ENCODE peak calls at places on chromosomes 16 and 17, in four cellular contexts. One of them, this sample, is unnamed.

GRCh38 chr17:17815062-17815406 is 21.8 kb downstream of the SREBF1 start:
- DNase-seq in testis: no peak
- DNase-seq in Karpas-422: no peak
- DNase-seq in effector memory CD4-positive, alpha-beta T cell: no peak
- DNase-seq in this sample: no peak

GRCh38 chr17:4585203-4585939 is 1.0 kb downstream of the SMTNL2 start:
- DNase-seq in Karpas-422: no peak
- DNase-seq in testis: no peak
- DNase-seq in effector memory CD4-positive, alpha-beta T cell: no peak
- DNase-seq in this sample: no peak

GRCh38 chr17:74641949-74642298 is 18.4 kb upstream of the CD300E start:
- DNase-seq in Karpas-422: no peak
- DNase-seq in effector memory CD4-positive, alpha-beta T cell: no peak
- DNase-seq in testis: no peak
- DNase-seq in this sample: no peak

GRCh38 chr17:50328926-50329325 is 17.0 kb upstream of the XYLT2 start:
- DNase-seq in Karpas-422: no peak
- DNase-seq in testis: no peak
- DNase-seq in effector memory CD4-positive, alpha-beta T cell: no peak
- DNase-seq in this sample: no peak

GRCh38 chr16:72271841-72272240 is 99.9 kb upstream of the PMFBP1 start:
- DNase-seq in effector memory CD4-positive, alpha-beta T cell: no peak
- DNase-seq in Karpas-422: no peak
- DNase-seq in testis: no peak
- DNase-seq in this sample: no peak

GRCh38 chr17:51059781-51060180 is 60.9 kb downstream of the SPAG9 start:
- DNase-seq in testis: no peak
- DNase-seq in Karpas-422: no peak
- DNase-seq in effector memory CD4-positive, alpha-beta T cell: no peak
- DNase-seq in this sample: no peak

GRCh38 chr16:12094537-12095265 is 118.2 kb downstream of the SNX29 start:
- DNase-seq in effector memory CD4-positive, alpha-beta T cell: no peak
- DNase-seq in Karpas-422: no peak
- DNase-seq in testis: no peak
- DNase-seq in this sample: no peak

GRCh38 chr17:80586464-80587228 is 42.0 kb downstream of the RPTOR start:
- DNase-seq in testis: peak
- DNase-seq in effector memory CD4-positive, alpha-beta T cell: no peak
- DNase-seq in Karpas-422: no peak
- DNase-seq in this sample: no peak

GRCh38 chr17:66540131-66540781 is 237.8 kb downstream of the PRKCA start:
- DNase-seq in effector memory CD4-positive, alpha-beta T cell: no peak
- DNase-seq in Karpas-422: peak
- DNase-seq in testis: peak
- DNase-seq in this sample: no peak

GRCh38 chr17:83190601-83191387 is 111.4 kb downstream of the METRNL start:
- DNase-seq in Karpas-422: no peak
- DNase-seq in testis: no peak
- DNase-seq in effector memory CD4-positive, alpha-beta T cell: no peak
- DNase-seq in this sample: no peak

GRCh38 chr16:26598061-26598460 is 468.7 kb upstream of the C16orf82 start:
- DNase-seq in testis: no peak
- DNase-seq in effector memory CD4-positive, alpha-beta T cell: peak
- DNase-seq in Karpas-422: no peak
- DNase-seq in this sample: no peak

DNA sequence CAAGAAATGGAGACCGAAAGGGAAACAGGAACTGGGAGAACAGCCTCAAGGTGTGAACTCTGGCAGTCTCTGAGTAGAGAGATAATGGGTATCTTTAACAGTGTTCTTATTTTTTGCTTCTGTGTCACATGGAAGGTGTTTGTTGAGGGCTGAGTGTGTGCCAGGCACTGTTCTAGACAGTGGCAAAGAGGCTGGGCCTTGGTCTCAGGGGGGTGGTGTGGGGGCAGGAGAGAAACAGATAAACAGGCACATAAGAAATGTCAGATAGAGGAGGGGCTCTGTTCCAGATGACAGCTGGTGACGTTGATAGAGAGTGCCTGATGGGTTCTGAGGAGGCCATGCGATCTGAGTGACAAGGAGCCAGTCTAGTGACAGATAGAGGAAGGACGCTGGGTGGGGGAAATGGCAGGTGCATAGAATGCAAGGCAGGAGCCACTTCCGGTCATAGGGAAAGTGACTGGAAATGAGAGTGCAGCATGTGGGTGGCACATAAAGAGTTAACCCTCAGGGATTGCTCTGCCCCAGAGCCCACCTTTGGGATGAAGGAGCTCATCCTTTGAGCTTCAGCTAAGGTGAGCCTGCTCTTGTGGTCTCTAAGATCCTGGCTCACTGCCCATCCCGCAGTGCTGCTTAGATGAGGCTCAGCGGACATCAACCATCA is 33.9 kb downstream of the EPN2 start:
- DNase-seq in testis: no peak
- DNase-seq in Karpas-422: no peak
- DNase-seq in effector memory CD4-positive, alpha-beta T cell: no peak
- DNase-seq in this sample: no peak
- H3K27ac ChIP-seq in testis: no peak
- H3K27ac ChIP-seq in Karpas-422: no peak
- H3K27ac ChIP-seq in effector memory CD4-positive, alpha-beta T cell: no peak
- H3K27ac ChIP-seq in this sample: no peak

DNA sequence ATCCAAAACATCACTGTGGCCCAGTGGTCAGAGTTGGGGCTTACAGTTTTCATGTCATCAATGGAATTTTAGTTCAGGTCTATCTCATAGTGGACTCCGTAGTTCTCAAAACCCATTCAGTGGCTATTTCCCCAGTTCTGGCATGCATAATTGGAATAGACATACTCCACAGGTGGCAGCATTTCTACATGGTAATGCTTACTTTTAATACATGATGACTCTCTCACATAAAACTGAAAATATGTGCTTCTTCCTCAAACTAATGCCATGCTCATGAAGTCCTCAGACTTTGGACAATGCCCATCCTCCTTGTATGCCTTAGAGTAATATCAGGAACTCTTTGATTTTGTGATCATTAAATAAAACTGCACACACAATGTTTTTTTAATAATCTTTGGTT is 857.4 kb upstream of the GOT2 start:
- DNase-seq in testis: no peak
- DNase-seq in Karpas-422: no peak
- DNase-seq in effector memory CD4-positive, alpha-beta T cell: no peak
- DNase-seq in this sample: no peak
- H3K27ac ChIP-seq in testis: no peak
- H3K27ac ChIP-seq in Karpas-422: no peak
- H3K27ac ChIP-seq in effector memory CD4-positive, alpha-beta T cell: no peak
- H3K27ac ChIP-seq in this sample: no peak

DNA sequence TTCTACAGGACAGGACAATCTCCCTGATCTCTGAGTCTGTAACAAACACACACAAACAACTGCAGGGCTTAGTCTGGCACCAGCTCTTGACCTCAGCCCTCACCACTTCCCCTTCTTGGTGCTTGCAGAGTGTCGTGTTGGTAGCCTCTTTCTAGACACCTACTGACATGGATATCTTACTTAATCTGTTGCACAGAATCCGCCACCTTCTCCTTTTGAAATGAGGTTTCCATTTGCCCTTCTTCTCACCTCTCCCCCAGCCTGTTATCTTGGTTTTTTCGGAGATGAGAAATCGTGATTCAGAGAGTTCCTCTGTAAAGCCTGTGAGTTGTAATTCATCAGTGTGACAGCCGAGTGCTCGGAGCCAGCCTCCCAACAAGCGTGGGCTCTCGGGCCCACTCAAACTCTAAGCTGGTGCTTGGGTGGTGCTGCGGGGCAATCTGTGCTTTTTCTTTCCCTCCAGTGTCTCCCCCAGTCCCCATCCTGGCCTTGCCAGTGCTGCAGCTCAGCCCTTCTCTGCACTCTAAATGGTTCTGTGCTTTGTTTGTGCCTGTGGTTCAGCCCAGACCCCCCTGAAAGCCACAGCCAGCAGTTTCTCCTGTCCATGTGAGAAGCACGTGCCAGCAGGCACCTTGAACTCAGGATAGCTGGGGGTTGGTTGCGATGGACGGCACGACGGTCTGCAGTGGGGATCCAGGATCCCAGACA is 28.1 kb downstream of the KIAA0513 start:
- DNase-seq in Karpas-422: peak
- DNase-seq in effector memory CD4-positive, alpha-beta T cell: peak
- DNase-seq in testis: peak
- DNase-seq in this sample: no peak
- H3K27ac ChIP-seq in Karpas-422: no peak
- H3K27ac ChIP-seq in effector memory CD4-positive, alpha-beta T cell: peak
- H3K27ac ChIP-seq in testis: peak
- H3K27ac ChIP-seq in this sample: no peak

GRCh38 chr17:76546556-76547182 is 6.8 kb downstream of the PRCD start:
- DNase-seq in Karpas-422: no peak
- DNase-seq in testis: no peak
- DNase-seq in effector memory CD4-positive, alpha-beta T cell: no peak
- DNase-seq in this sample: peak

GRCh38 chr17:76549215-76549518 is 9.3 kb downstream of the PRCD start:
- DNase-seq in effector memory CD4-positive, alpha-beta T cell: no peak
- DNase-seq in testis: no peak
- DNase-seq in Karpas-422: no peak
- DNase-seq in this sample: no peak

GRCh38 chr17:76547183-76547641 is 7.4 kb downstream of the PRCD start:
- DNase-seq in testis: peak
- DNase-seq in Karpas-422: peak
- DNase-seq in effector memory CD4-positive, alpha-beta T cell: peak
- DNase-seq in this sample: no peak

GRCh38 chr17:76548378-76549214 is 8.8 kb downstream of the PRCD start:
- DNase-seq in Karpas-422: no peak
- DNase-seq in testis: no peak
- DNase-seq in effector memory CD4-positive, alpha-beta T cell: no peak
- DNase-seq in this sample: no peak

DNA sequence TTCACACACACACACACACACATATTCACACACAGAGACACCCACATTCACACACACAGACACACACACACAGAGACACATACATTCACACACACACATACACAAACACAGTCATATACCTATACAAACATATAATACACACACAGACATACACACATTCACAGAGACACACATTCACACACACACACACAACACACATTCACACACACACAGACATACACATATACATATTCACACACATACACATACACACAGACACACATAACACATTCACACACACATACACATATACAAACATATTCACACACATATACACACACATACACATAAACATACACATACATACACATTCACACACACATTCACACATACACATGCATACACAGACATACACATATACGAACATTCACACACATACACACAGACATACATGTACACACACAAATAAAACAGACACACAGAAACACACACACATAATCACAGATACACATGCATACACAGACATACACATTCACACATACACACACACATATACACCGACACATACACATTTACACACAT is 7.9 kb downstream of the PRCD start:
- DNase-seq in effector memory CD4-positive, alpha-beta T cell: no peak
- DNase-seq in testis: no peak
- DNase-seq in Karpas-422: no peak
- DNase-seq in this sample: no peak
- H3K27ac ChIP-seq in effector memory CD4-positive, alpha-beta T cell: no peak
- H3K27ac ChIP-seq in testis: no peak
- H3K27ac ChIP-seq in Karpas-422: no peak
- H3K27ac ChIP-seq in this sample: peak

GRCh38 chr16:1667271-1667670 is 10.8 kb upstream of the JPT2 start:
- DNase-seq in Karpas-422: no peak
- DNase-seq in testis: no peak
- DNase-seq in effector memory CD4-positive, alpha-beta T cell: no peak
- DNase-seq in this sample: no peak

GRCh38 chr16:1665829-1666228 is 12.2 kb upstream of the JPT2 start:
- DNase-seq in testis: no peak
- DNase-seq in Karpas-422: no peak
- DNase-seq in effector memory CD4-positive, alpha-beta T cell: no peak
- DNase-seq in this sample: no peak

GRCh38 chr16:1667916-1668315 is 10.2 kb upstream of the JPT2 start:
- DNase-seq in Karpas-422: no peak
- DNase-seq in effector memory CD4-positive, alpha-beta T cell: no peak
- DNase-seq in testis: no peak
- DNase-seq in this sample: no peak

GRCh38 chr16:1668612-1669319 is 9.3 kb upstream of the JPT2 start:
- DNase-seq in effector memory CD4-positive, alpha-beta T cell: no peak
- DNase-seq in testis: no peak
- DNase-seq in Karpas-422: no peak
- DNase-seq in this sample: no peak

DNA sequence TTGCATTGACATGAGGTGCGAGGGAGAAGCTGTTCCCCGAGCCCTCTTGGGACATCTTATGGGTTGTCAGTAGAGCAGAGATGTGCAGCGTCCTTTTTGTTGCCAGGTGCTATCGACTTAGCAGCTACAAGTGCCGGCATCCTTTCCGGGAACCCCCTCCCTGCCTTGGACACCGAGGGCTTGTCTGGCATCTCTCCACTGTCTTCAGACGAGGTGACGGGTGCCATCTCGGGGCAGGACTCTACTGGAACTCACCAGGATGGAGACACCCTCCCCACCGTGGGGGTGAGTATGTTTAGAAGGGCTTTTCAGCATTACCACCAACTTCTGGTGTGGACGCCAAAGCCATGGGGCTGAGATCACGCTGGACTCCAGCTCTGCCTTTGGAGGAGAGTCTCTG is 11.8 kb upstream of the JPT2 start:
- DNase-seq in testis: no peak
- DNase-seq in Karpas-422: no peak
- DNase-seq in effector memory CD4-positive, alpha-beta T cell: no peak
- DNase-seq in this sample: no peak
- H3K27ac ChIP-seq in testis: no peak
- H3K27ac ChIP-seq in Karpas-422: no peak
- H3K27ac ChIP-seq in effector memory CD4-positive, alpha-beta T cell: no peak
- H3K27ac ChIP-seq in this sample: no peak

GRCh38 chr16:48193846-48194245 is 38.1 kb upstream of the ABCC12 start:
- DNase-seq in Karpas-422: no peak
- DNase-seq in testis: no peak
- DNase-seq in effector memory CD4-positive, alpha-beta T cell: no peak
- DNase-seq in this sample: no peak
- H3K27ac ChIP-seq in Karpas-422: no peak
- H3K27ac ChIP-seq in testis: no peak
- H3K27ac ChIP-seq in effector memory CD4-positive, alpha-beta T cell: no peak
- H3K27ac ChIP-seq in this sample: peak

GRCh38 chr17:30256756-30257506 is 21.4 kb upstream of the SLC6A4 start:
- DNase-seq in Karpas-422: no peak
- DNase-seq in effector memory CD4-positive, alpha-beta T cell: no peak
- DNase-seq in testis: no peak
- DNase-seq in this sample: no peak
- H3K27ac ChIP-seq in Karpas-422: no peak
- H3K27ac ChIP-seq in effector memory CD4-positive, alpha-beta T cell: no peak
- H3K27ac ChIP-seq in testis: no peak
- H3K27ac ChIP-seq in this sample: no peak

GRCh38 chr16:68075980-68076379 is 9.2 kb upstream of the NFATC3 start:
- DNase-seq in Karpas-422: no peak
- DNase-seq in testis: no peak
- DNase-seq in effector memory CD4-positive, alpha-beta T cell: no peak
- DNase-seq in this sample: no peak

GRCh38 chr16:68076560-68076959 is 8.6 kb upstream of the NFATC3 start:
- DNase-seq in Karpas-422: no peak
- DNase-seq in effector memory CD4-positive, alpha-beta T cell: no peak
- DNase-seq in testis: peak
- DNase-seq in this sample: no peak

GRCh38 chr16:68079616-68080344 is 5.4 kb upstream of the NFATC3 start:
- DNase-seq in testis: peak
- DNase-seq in Karpas-422: no peak
- DNase-seq in effector memory CD4-positive, alpha-beta T cell: peak
- DNase-seq in this sample: no peak

GRCh38 chr16:68078726-68079615 is 6.2 kb upstream of the NFATC3 start:
- DNase-seq in testis: no peak
- DNase-seq in effector memory CD4-positive, alpha-beta T cell: no peak
- DNase-seq in Karpas-422: no peak
- DNase-seq in this sample: no peak

GRCh38 chr16:68077866-68078725 is 7.1 kb upstream of the NFATC3 start:
- DNase-seq in Karpas-422: no peak
- DNase-seq in testis: peak
- DNase-seq in effector memory CD4-positive, alpha-beta T cell: no peak
- DNase-seq in this sample: no peak
- H3K27ac ChIP-seq in Karpas-422: peak
- H3K27ac ChIP-seq in testis: peak
- H3K27ac ChIP-seq in effector memory CD4-positive, alpha-beta T cell: peak
- H3K27ac ChIP-seq in this sample: no peak